ENCODE peak calls at places on chromosome 18, in four cellular contexts. M is LHCN-M2, Z is neural progenitor cell, W is iris pigment epithelial cell. U is an unnamed sample.

GRCh38 chr18:45760443-45761036 is 36.6 kb downstream of the SLC14A1 start:
- DNase-seq in M (peak; percentile 57), W (no peak), Z (peak; percentile 73), U (no peak)

GRCh38 chr18:61770279-61770678 is 122.5 kb downstream of the RNF152 start:
- DNase-seq in M (no peak), Z (no peak), W (no peak), U (no peak)

GRCh38 chr18:77118256-77119090 is 14.1 kb downstream of the MBP start:
- DNase-seq in Z (no peak), W (no peak), M (no peak), U (no peak)

GRCh38 chr18:59565957-59566356 is 131.3 kb downstream of the CCBE1 start:
- DNase-seq in W (no peak), M (peak; percentile 26), Z (no peak), U (no peak)

GRCh38 chr18:42068030-42068429 is 113.0 kb downstream of the PIK3C3 start:
- DNase-seq in Z (no peak), W (peak; percentile 34), M (no peak), U (no peak)

GRCh38 chr18:58362829-58363231 is 266.1 kb downstream of the ALPK2 start:
- DNase-seq in W (peak; percentile 23), Z (no peak), M (no peak), U (no peak)

GRCh38 chr18:68735498-68736343 is 20.8 kb upstream of the TMX3 start:
- DNase-seq in Z (peak; percentile 52), W (peak; percentile 81), M (peak; percentile 67), U (no peak)

GRCh38 chr18:61546598-61546997 is 213.4 kb downstream of the CDH20 start:
- DNase-seq in M (peak; percentile 90), Z (no peak), W (peak; percentile 86), U (no peak)

GRCh38 chr18:22914633-22915032 is 18.5 kb upstream of the RBBP8 start:
- DNase-seq in W (no peak), Z (peak; percentile 53), M (no peak), U (no peak)

GRCh38 chr18:51425889-51426288 is 228.4 kb upstream of the MEX3C start:
- DNase-seq in M (no peak), Z (no peak), W (no peak), U (no peak)

GRCh38 chr18:74171910-74172606 is 23.7 kb downstream of the TIMM21 start:
- DNase-seq in W (no peak), Z (no peak), M (no peak), U (no peak)

GRCh38 chr18:9810216-9810804 is 75.5 kb upstream of the TXNDC2 start:
- DNase-seq in M (no peak), Z (no peak), W (peak; percentile 61), U (no peak)

GRCh38 chr18:61203151-61203550 is 130.1 kb upstream of the CDH20 start:
- DNase-seq in Z (no peak), M (peak; percentile 3), W (peak; percentile 35), U (no peak)

GRCh38 chr18:45208164-45208563 is 407.1 kb upstream of the SLC14A2 start:
- DNase-seq in Z (no peak), M (no peak), W (no peak), U (no peak)

GRCh38 chr18:4640349-4641012 is 185.4 kb upstream of the DLGAP1 start:
- DNase-seq in Z (peak; percentile 30), W (no peak), M (no peak), U (no peak)

GRCh38 chr18:78517973-78518372 is 461.6 kb upstream of the SALL3 start:
- DNase-seq in M (no peak), Z (no peak), W (no peak), U (no peak)

GRCh38 chr18:79911871-79912270 is 39.6 kb downstream of the SLC66A2 start:
- DNase-seq in M (no peak), Z (no peak), W (no peak), U (no peak)

GRCh38 chr18:26336572-26336971 is 110.3 kb downstream of the TAF4B start:
- DNase-seq in Z (no peak), M (no peak), W (no peak), U (no peak)

GRCh38 chr18:61001138-61001537 is 332.1 kb upstream of the CDH20 start:
- DNase-seq in M (peak; percentile 59), W (no peak), Z (no peak), U (no peak)

GRCh38 chr18:340044-340443 is 72.2 kb upstream of the THOC1 start:
- DNase-seq in W (no peak), M (no peak), Z (no peak), U (no peak)

GRCh38 chr18:8946046-8946838 is 156.3 kb upstream of the NDUFV2 start:
- DNase-seq in Z (no peak), M (peak; percentile 97), W (peak; percentile 97), U (peak; percentile 75)

GRCh38 chr18:59268722-59269562 is 4.3 kb downstream of the RAX start:
- DNase-seq in Z (peak; percentile 91), M (no peak), W (peak; percentile 31), U (no peak)

GRCh38 chr18:69948919-69949537 is 1.4 kb upstream of the CD226 start:
- DNase-seq in M (peak; percentile 8), Z (no peak), W (no peak), U (no peak)

GRCh38 chr18:77380695-77381094 is 131.0 kb downstream of the GALR1 start:
- DNase-seq in Z (no peak), M (no peak), W (no peak), U (no peak)

GRCh38 chr18:9726936-9727335 is 18.8 kb downstream of the RAB31 start:
- DNase-seq in Z (no peak), M (no peak), W (no peak), U (no peak)

GRCh38 chr18:28468903-28469302 is 292.0 kb upstream of the CDH2 start:
- DNase-seq in Z (no peak), M (no peak), W (no peak), U (no peak)

GRCh38 chr18:8937112-8937641 is 165.3 kb upstream of the NDUFV2 start:
- DNase-seq in M (no peak), W (peak; percentile 39), Z (no peak), U (peak; percentile 23)

GRCh38 chr18:23377669-23378469 is 75.2 kb upstream of the RIOK3 start:
- DNase-seq in W (peak; percentile 95), Z (no peak), M (peak; percentile 80), U (peak; percentile 66)

GRCh38 chr18:61597321-61597720 is 264.1 kb downstream of the CDH20 start:
- DNase-seq in W (no peak), M (no peak), Z (no peak), U (no peak)

GRCh38 chr18:58544179-58544578 is 84.7 kb downstream of the ALPK2 start:
- DNase-seq in Z (no peak), M (no peak), W (no peak), U (no peak)

GRCh38 chr18:76493213-76494107 is 1.6 kb downstream of the ZNF516 start:
- DNase-seq in Z (peak; percentile 68), W (peak; percentile 65), M (no peak), U (no peak)

GRCh38 chr18:12686100-12686499 is 16.4 kb downstream of the CEP76 start:
- DNase-seq in W (peak; percentile 60), Z (no peak), M (peak; percentile 18), U (peak; percentile 8)

GRCh38 chr18:22558945-22559385 is 141.2 kb upstream of the CTAGE1 start:
- DNase-seq in Z (peak; percentile 49), W (peak; percentile 77), M (peak; percentile 22), U (peak; percentile 46)

GRCh38 chr18:3773303-3773702 is 323.3 kb downstream of the TGIF1 start:
- DNase-seq in W (no peak), Z (no peak), M (no peak), U (no peak)

GRCh38 chr18:3148930-3149535 is 70.7 kb downstream of the MYOM1 start:
- DNase-seq in W (peak; percentile 12), Z (no peak), M (peak; percentile 73), U (no peak)

GRCh38 chr18:13237073-13237472 is 18.5 kb downstream of the LDLRAD4 start:
- DNase-seq in W (no peak), M (no peak), Z (no peak), U (no peak)

U was measured in PC-9.